ENCODE peak calls at places on chromosomes 11 and 22, in five cellular contexts. One of them, this sample, is unnamed.

GRCh38 chr22:35346596-35347220 is 34.2 kb upstream of the HMOX1 start:
- DNase-seq in AG04449: no peak
- DNase-seq in BJ: no peak
- DNase-seq in mucosa of descending colon: no peak
- DNase-seq in fibroblast of lung: no peak
- DNase-seq in this sample: no peak

GRCh38 chr11:89437317-89437716 is 53.9 kb downstream of the NOX4 start:
- DNase-seq in AG04449: no peak
- DNase-seq in BJ: no peak
- DNase-seq in mucosa of descending colon: peak
- DNase-seq in fibroblast of lung: no peak
- DNase-seq in this sample: no peak

GRCh38 chr11:134442246-134442645 is 30.2 kb upstream of the B3GAT1 start:
- DNase-seq in AG04449: no peak
- DNase-seq in BJ: no peak
- DNase-seq in mucosa of descending colon: no peak
- DNase-seq in fibroblast of lung: no peak
- DNase-seq in this sample: no peak

GRCh38 chr11:131392528-131393255 is 22.3 kb downstream of the NTM start:
- DNase-seq in AG04449: no peak
- DNase-seq in BJ: no peak
- DNase-seq in mucosa of descending colon: peak
- DNase-seq in fibroblast of lung: no peak
- DNase-seq in this sample: peak

GRCh38 chr11:73121692-73122091 is 20.4 kb downstream of the FCHSD2 start:
- DNase-seq in AG04449: no peak
- DNase-seq in BJ: no peak
- DNase-seq in mucosa of descending colon: no peak
- DNase-seq in fibroblast of lung: no peak
- DNase-seq in this sample: no peak

GRCh38 chr11:119382101-119382500 is 611 bp upstream of the USP2 start:
- DNase-seq in AG04449: no peak
- DNase-seq in BJ: no peak
- DNase-seq in mucosa of descending colon: no peak
- DNase-seq in fibroblast of lung: no peak
- DNase-seq in this sample: no peak

GRCh38 chr11:134207538-134208239 is 16.1 kb downstream of the NCAPD3 start:
- DNase-seq in AG04449: no peak
- DNase-seq in BJ: no peak
- DNase-seq in mucosa of descending colon: peak
- DNase-seq in fibroblast of lung: peak
- DNase-seq in this sample: no peak

GRCh38 chr11:76073716-76074115 is 132.6 kb downstream of the WNT11 start:
- DNase-seq in AG04449: no peak
- DNase-seq in BJ: peak
- DNase-seq in mucosa of descending colon: no peak
- DNase-seq in fibroblast of lung: peak
- DNase-seq in this sample: no peak

GRCh38 chr11:77400306-77400705 is 73.6 kb downstream of the PAK1 start:
- DNase-seq in AG04449: no peak
- DNase-seq in BJ: no peak
- DNase-seq in mucosa of descending colon: no peak
- DNase-seq in fibroblast of lung: no peak
- DNase-seq in this sample: no peak

GRCh38 chr11:130413383-130414106 is 14.9 kb downstream of the ADAMTS8 start:
- DNase-seq in AG04449: no peak
- DNase-seq in BJ: no peak
- DNase-seq in mucosa of descending colon: no peak
- DNase-seq in fibroblast of lung: peak
- DNase-seq in this sample: peak

GRCh38 chr11:133096981-133097380 is 435.3 kb downstream of the OPCML start:
- DNase-seq in AG04449: no peak
- DNase-seq in BJ: no peak
- DNase-seq in mucosa of descending colon: no peak
- DNase-seq in fibroblast of lung: no peak
- DNase-seq in this sample: no peak

GRCh38 chr11:95241673-95242072 is 10.7 kb upstream of the SESN3 start:
- DNase-seq in AG04449: no peak
- DNase-seq in BJ: no peak
- DNase-seq in mucosa of descending colon: no peak
- DNase-seq in fibroblast of lung: peak
- DNase-seq in this sample: no peak

GRCh38 chr11:47592970-47593369 is 1.2 kb downstream of the C1QTNF4 start:
- DNase-seq in AG04449: no peak
- DNase-seq in BJ: no peak
- DNase-seq in mucosa of descending colon: no peak
- DNase-seq in fibroblast of lung: no peak
- DNase-seq in this sample: no peak
- H3K4me3 ChIP-seq in AG04449: no peak
- H3K4me3 ChIP-seq in BJ: no peak
- H3K4me3 ChIP-seq in mucosa of descending colon: no peak
- H3K4me3 ChIP-seq in fibroblast of lung: no peak
- H3K4me3 ChIP-seq in this sample: no peak

GRCh38 chr22:36873614-36874308 is 13.0 kb downstream of the NCF4 start:
- DNase-seq in AG04449: no peak
- DNase-seq in BJ: peak
- DNase-seq in mucosa of descending colon: peak
- DNase-seq in fibroblast of lung: peak
- DNase-seq in this sample: no peak
- TF ChIP-seq CTCF in AG04449: peak
- TF ChIP-seq CTCF in BJ: peak
- TF ChIP-seq CTCF in mucosa of descending colon: no peak
- TF ChIP-seq CTCF in fibroblast of lung: peak
- TF ChIP-seq CTCF in this sample: peak

GRCh38 chr22:36815558-36816337 is 1.1 kb downstream of the PVALB start:
- DNase-seq in AG04449: no peak
- DNase-seq in BJ: no peak
- DNase-seq in mucosa of descending colon: no peak
- DNase-seq in fibroblast of lung: no peak
- DNase-seq in this sample: no peak

GRCh38 chr22:36817429-36817783 is 571 bp upstream of the PVALB start:
- DNase-seq in AG04449: no peak
- DNase-seq in BJ: no peak
- DNase-seq in mucosa of descending colon: no peak
- DNase-seq in fibroblast of lung: no peak
- DNase-seq in this sample: no peak

GRCh38 chr22:36818010-36818642 is 1.3 kb upstream of the PVALB start:
- DNase-seq in AG04449: no peak
- DNase-seq in BJ: no peak
- DNase-seq in mucosa of descending colon: no peak
- DNase-seq in fibroblast of lung: no peak
- DNase-seq in this sample: no peak

GRCh38 chr22:36816338-36816634 is 549 bp downstream of the PVALB start:
- DNase-seq in AG04449: no peak
- DNase-seq in BJ: no peak
- DNase-seq in mucosa of descending colon: no peak
- DNase-seq in fibroblast of lung: no peak
- DNase-seq in this sample: no peak

GRCh38 chr22:36816635-36817428 is at the start of gene PVALB:
- DNase-seq in AG04449: no peak
- DNase-seq in BJ: no peak
- DNase-seq in mucosa of descending colon: peak
- DNase-seq in fibroblast of lung: peak
- DNase-seq in this sample: no peak
- H3K4me3 ChIP-seq in AG04449: no peak
- H3K4me3 ChIP-seq in BJ: no peak
- H3K4me3 ChIP-seq in mucosa of descending colon: no peak
- H3K4me3 ChIP-seq in fibroblast of lung: no peak
- H3K4me3 ChIP-seq in this sample: no peak

GRCh38 chr11:124473476-124473875 is 28.0 kb upstream of the OR8B8 start:
- DNase-seq in AG04449: no peak
- DNase-seq in BJ: no peak
- DNase-seq in mucosa of descending colon: no peak
- DNase-seq in fibroblast of lung: no peak
- DNase-seq in this sample: no peak
- TF ChIP-seq CTCF in AG04449: no peak
- TF ChIP-seq CTCF in BJ: no peak
- TF ChIP-seq CTCF in mucosa of descending colon: no peak
- TF ChIP-seq CTCF in fibroblast of lung: no peak
- TF ChIP-seq CTCF in this sample: no peak